ENCODE peak calls at places on chromosomes 11 and 22, in eight cellular contexts. One of them, this sample, is unnamed.

GRCh38 chr11:86115542-86116385 is 46.9 kb upstream of the PICALM start:
- DNase-seq in fibroblast of lung: no peak
- DNase-seq in CD8-positive, alpha-beta T cell: no peak
- DNase-seq in left ventricle myocardium inferior: no peak
- DNase-seq in lower leg skin: no peak
- DNase-seq in AG04450: no peak
- DNase-seq in heart right ventricle: no peak
- DNase-seq in sigmoid colon: no peak
- DNase-seq in this sample: peak

GRCh38 chr11:10758959-10759358 is 7.9 kb downstream of the CTR9 start:
- DNase-seq in sigmoid colon: no peak
- DNase-seq in AG04450: no peak
- DNase-seq in fibroblast of lung: no peak
- DNase-seq in left ventricle myocardium inferior: no peak
- DNase-seq in heart right ventricle: no peak
- DNase-seq in lower leg skin: no peak
- DNase-seq in CD8-positive, alpha-beta T cell: no peak
- DNase-seq in this sample: no peak

GRCh38 chr11:27672836-27673464 is 27.3 kb downstream of the BDNF start:
- DNase-seq in sigmoid colon: no peak
- DNase-seq in lower leg skin: no peak
- DNase-seq in fibroblast of lung: peak
- DNase-seq in AG04450: no peak
- DNase-seq in heart right ventricle: no peak
- DNase-seq in left ventricle myocardium inferior: no peak
- DNase-seq in CD8-positive, alpha-beta T cell: no peak
- DNase-seq in this sample: peak

GRCh38 chr11:114232400-114233070 is 63.7 kb upstream of the NNMT start:
- DNase-seq in fibroblast of lung: no peak
- DNase-seq in left ventricle myocardium inferior: peak
- DNase-seq in CD8-positive, alpha-beta T cell: no peak
- DNase-seq in lower leg skin: no peak
- DNase-seq in sigmoid colon: no peak
- DNase-seq in AG04450: no peak
- DNase-seq in heart right ventricle: no peak
- DNase-seq in this sample: no peak

GRCh38 chr11:5564259-5565019 is 16.1 kb upstream of the OR52H1 start:
- DNase-seq in left ventricle myocardium inferior: no peak
- DNase-seq in AG04450: no peak
- DNase-seq in CD8-positive, alpha-beta T cell: no peak
- DNase-seq in sigmoid colon: no peak
- DNase-seq in lower leg skin: no peak
- DNase-seq in heart right ventricle: no peak
- DNase-seq in fibroblast of lung: no peak
- DNase-seq in this sample: peak

GRCh38 chr11:102669664-102670063 is 35.9 kb downstream of the MMP27 start:
- DNase-seq in heart right ventricle: no peak
- DNase-seq in sigmoid colon: no peak
- DNase-seq in AG04450: no peak
- DNase-seq in lower leg skin: no peak
- DNase-seq in left ventricle myocardium inferior: no peak
- DNase-seq in fibroblast of lung: no peak
- DNase-seq in CD8-positive, alpha-beta T cell: no peak
- DNase-seq in this sample: no peak

GRCh38 chr11:77471520-77472234 is 2.2 kb downstream of the PAK1 start:
- DNase-seq in left ventricle myocardium inferior: no peak
- DNase-seq in fibroblast of lung: peak
- DNase-seq in lower leg skin: no peak
- DNase-seq in CD8-positive, alpha-beta T cell: no peak
- DNase-seq in AG04450: no peak
- DNase-seq in sigmoid colon: no peak
- DNase-seq in heart right ventricle: no peak
- DNase-seq in this sample: no peak

GRCh38 chr11:19049351-19049750 is 11.2 kb downstream of the MRGPRX2 start:
- DNase-seq in CD8-positive, alpha-beta T cell: no peak
- DNase-seq in left ventricle myocardium inferior: no peak
- DNase-seq in lower leg skin: no peak
- DNase-seq in AG04450: no peak
- DNase-seq in heart right ventricle: no peak
- DNase-seq in sigmoid colon: no peak
- DNase-seq in fibroblast of lung: no peak
- DNase-seq in this sample: no peak

GRCh38 chr22:27224485-27225364 is 567.3 kb downstream of the MIAT start:
- DNase-seq in sigmoid colon: no peak
- DNase-seq in lower leg skin: no peak
- DNase-seq in CD8-positive, alpha-beta T cell: no peak
- DNase-seq in heart right ventricle: no peak
- DNase-seq in AG04450: no peak
- DNase-seq in fibroblast of lung: no peak
- DNase-seq in left ventricle myocardium inferior: peak
- DNase-seq in this sample: no peak

DNA sequence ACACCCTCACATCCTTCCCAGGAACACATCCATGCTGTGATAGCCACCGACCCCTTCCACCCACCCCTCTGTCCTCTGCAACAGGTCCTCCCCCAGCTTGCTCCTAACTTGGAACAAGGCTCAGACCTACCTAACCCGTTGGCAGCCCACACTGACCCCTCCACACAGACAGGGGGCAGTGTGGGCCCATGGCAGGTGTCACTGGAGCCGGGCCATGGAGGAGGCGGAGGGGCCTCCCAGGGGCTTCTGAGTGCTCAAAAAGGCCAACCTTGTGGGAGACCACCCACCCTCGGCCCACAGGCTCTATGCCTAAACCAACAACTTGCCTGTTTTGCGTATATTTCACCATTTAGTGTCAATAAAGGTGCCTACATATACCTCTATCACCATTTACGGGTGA is 57.0 kb downstream of the CERK start:
- DNase-seq in heart right ventricle: no peak
- DNase-seq in lower leg skin: no peak
- DNase-seq in fibroblast of lung: no peak
- DNase-seq in left ventricle myocardium inferior: no peak
- DNase-seq in sigmoid colon: no peak
- DNase-seq in CD8-positive, alpha-beta T cell: no peak
- DNase-seq in AG04450: no peak
- DNase-seq in this sample: no peak
- TF ChIP-seq CTCF in heart right ventricle: peak
- TF ChIP-seq CTCF in lower leg skin: no peak
- TF ChIP-seq CTCF in fibroblast of lung: no peak
- TF ChIP-seq CTCF in left ventricle myocardium inferior: peak
- TF ChIP-seq CTCF in sigmoid colon: no peak
- TF ChIP-seq CTCF in CD8-positive, alpha-beta T cell: peak
- TF ChIP-seq CTCF in AG04450: peak
- TF ChIP-seq CTCF in this sample: peak

GRCh38 chr11:64268028-64268686 is 16.3 kb downstream of the BAD start:
- DNase-seq in CD8-positive, alpha-beta T cell: no peak
- DNase-seq in heart right ventricle: peak
- DNase-seq in fibroblast of lung: no peak
- DNase-seq in left ventricle myocardium inferior: no peak
- DNase-seq in lower leg skin: no peak
- DNase-seq in sigmoid colon: no peak
- DNase-seq in AG04450: no peak
- DNase-seq in this sample: no peak
- TF ChIP-seq CTCF in CD8-positive, alpha-beta T cell: no peak
- TF ChIP-seq CTCF in heart right ventricle: no peak
- TF ChIP-seq CTCF in fibroblast of lung: no peak
- TF ChIP-seq CTCF in left ventricle myocardium inferior: no peak
- TF ChIP-seq CTCF in lower leg skin: no peak
- TF ChIP-seq CTCF in sigmoid colon: no peak
- TF ChIP-seq CTCF in AG04450: no peak
- TF ChIP-seq CTCF in this sample: no peak

DNA sequence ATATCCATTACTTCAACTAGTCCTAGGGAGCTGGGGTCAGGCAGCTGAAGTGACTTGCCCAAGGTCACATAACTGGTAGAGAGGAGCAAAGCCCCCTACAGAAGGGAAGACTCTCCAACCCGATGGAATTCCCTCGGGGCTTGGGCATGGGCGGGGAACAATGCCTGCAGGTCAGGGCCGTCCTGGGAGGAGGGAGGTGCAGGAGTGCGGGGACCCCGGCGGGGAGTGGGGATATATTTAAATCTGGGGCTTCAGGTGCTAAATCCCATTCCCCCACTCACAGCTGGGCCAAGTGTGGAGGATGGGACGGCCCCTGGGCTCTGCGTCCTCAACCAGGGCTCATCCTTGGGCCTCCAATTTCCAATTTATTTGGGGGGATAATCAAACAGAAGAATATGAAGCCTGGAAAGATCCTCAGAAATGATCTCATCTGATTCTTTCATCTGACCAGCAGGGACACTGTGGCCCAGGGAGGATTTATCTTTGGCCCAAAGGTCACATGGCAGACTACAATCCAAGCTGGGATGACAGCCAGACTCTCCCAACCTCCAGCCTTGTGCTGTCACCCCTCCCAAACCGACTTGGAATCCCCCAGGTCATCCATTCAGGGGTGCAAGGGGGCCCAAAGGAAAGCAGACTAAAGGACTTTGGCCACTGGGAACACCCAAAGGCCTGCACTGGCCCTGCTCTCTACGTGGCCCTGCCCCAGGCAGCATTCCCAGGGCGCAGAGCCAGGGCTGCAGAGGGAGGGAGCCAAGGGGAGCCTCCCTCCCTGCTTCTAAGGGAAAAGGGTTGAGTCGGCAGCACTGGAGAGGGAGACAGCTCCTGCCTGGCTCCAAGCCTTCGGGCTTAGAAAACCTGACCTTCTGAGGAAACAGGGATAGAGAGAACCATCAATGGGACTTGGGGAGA is 8.7 kb upstream of the C1QTNF6 start:
- DNase-seq in left ventricle myocardium inferior: peak
- DNase-seq in heart right ventricle: peak
- DNase-seq in lower leg skin: peak
- DNase-seq in fibroblast of lung: peak
- DNase-seq in sigmoid colon: peak
- DNase-seq in CD8-positive, alpha-beta T cell: no peak
- DNase-seq in AG04450: peak
- DNase-seq in this sample: peak
- TF ChIP-seq CTCF in left ventricle myocardium inferior: peak
- TF ChIP-seq CTCF in heart right ventricle: peak
- TF ChIP-seq CTCF in lower leg skin: no peak
- TF ChIP-seq CTCF in fibroblast of lung: no peak
- TF ChIP-seq CTCF in sigmoid colon: no peak
- TF ChIP-seq CTCF in CD8-positive, alpha-beta T cell: no peak
- TF ChIP-seq CTCF in AG04450: peak
- TF ChIP-seq CTCF in this sample: peak

GRCh38 chr11:60344146-60344545 is 17.1 kb downstream of the MS4A6E start:
- DNase-seq in AG04450: no peak
- DNase-seq in sigmoid colon: no peak
- DNase-seq in left ventricle myocardium inferior: no peak
- DNase-seq in lower leg skin: no peak
- DNase-seq in heart right ventricle: no peak
- DNase-seq in fibroblast of lung: no peak
- DNase-seq in CD8-positive, alpha-beta T cell: no peak
- DNase-seq in this sample: no peak

GRCh38 chr11:60345489-60345888 is 18.4 kb downstream of the MS4A6E start:
- DNase-seq in sigmoid colon: no peak
- DNase-seq in left ventricle myocardium inferior: no peak
- DNase-seq in CD8-positive, alpha-beta T cell: no peak
- DNase-seq in fibroblast of lung: no peak
- DNase-seq in AG04450: no peak
- DNase-seq in lower leg skin: no peak
- DNase-seq in heart right ventricle: peak
- DNase-seq in this sample: no peak

GRCh38 chr11:60349990-60350389 is 22.9 kb downstream of the MS4A6E start:
- DNase-seq in lower leg skin: no peak
- DNase-seq in CD8-positive, alpha-beta T cell: no peak
- DNase-seq in heart right ventricle: no peak
- DNase-seq in fibroblast of lung: no peak
- DNase-seq in sigmoid colon: no peak
- DNase-seq in left ventricle myocardium inferior: no peak
- DNase-seq in AG04450: no peak
- DNase-seq in this sample: no peak

GRCh38 chr11:60347084-60347797 is 20.2 kb downstream of the MS4A6E start:
- DNase-seq in AG04450: no peak
- DNase-seq in sigmoid colon: no peak
- DNase-seq in left ventricle myocardium inferior: no peak
- DNase-seq in lower leg skin: no peak
- DNase-seq in CD8-positive, alpha-beta T cell: no peak
- DNase-seq in heart right ventricle: no peak
- DNase-seq in fibroblast of lung: no peak
- DNase-seq in this sample: no peak

GRCh38 chr11:60348116-60348515 is 21.1 kb downstream of the MS4A6E start:
- DNase-seq in lower leg skin: no peak
- DNase-seq in AG04450: no peak
- DNase-seq in CD8-positive, alpha-beta T cell: no peak
- DNase-seq in heart right ventricle: no peak
- DNase-seq in left ventricle myocardium inferior: no peak
- DNase-seq in sigmoid colon: no peak
- DNase-seq in fibroblast of lung: no peak
- DNase-seq in this sample: no peak
- TF ChIP-seq CTCF in lower leg skin: no peak
- TF ChIP-seq CTCF in AG04450: no peak
- TF ChIP-seq CTCF in CD8-positive, alpha-beta T cell: no peak
- TF ChIP-seq CTCF in heart right ventricle: no peak
- TF ChIP-seq CTCF in left ventricle myocardium inferior: no peak
- TF ChIP-seq CTCF in sigmoid colon: no peak
- TF ChIP-seq CTCF in fibroblast of lung: no peak
- TF ChIP-seq CTCF in this sample: no peak

GRCh38 chr11:117808768-117809167 is 11.8 kb upstream of the DSCAML1 start:
- DNase-seq in CD8-positive, alpha-beta T cell: no peak
- DNase-seq in heart right ventricle: peak
- DNase-seq in AG04450: no peak
- DNase-seq in fibroblast of lung: no peak
- DNase-seq in lower leg skin: no peak
- DNase-seq in sigmoid colon: no peak
- DNase-seq in left ventricle myocardium inferior: no peak
- DNase-seq in this sample: no peak

GRCh38 chr11:117807482-117808272 is 10.7 kb upstream of the DSCAML1 start:
- DNase-seq in fibroblast of lung: peak
- DNase-seq in left ventricle myocardium inferior: peak
- DNase-seq in sigmoid colon: peak
- DNase-seq in AG04450: peak
- DNase-seq in lower leg skin: peak
- DNase-seq in CD8-positive, alpha-beta T cell: peak
- DNase-seq in heart right ventricle: peak
- DNase-seq in this sample: peak

GRCh38 chr11:117806906-117807305 is 9.9 kb upstream of the DSCAML1 start:
- DNase-seq in AG04450: no peak
- DNase-seq in heart right ventricle: no peak
- DNase-seq in fibroblast of lung: no peak
- DNase-seq in CD8-positive, alpha-beta T cell: no peak
- DNase-seq in left ventricle myocardium inferior: no peak
- DNase-seq in lower leg skin: no peak
- DNase-seq in sigmoid colon: no peak
- DNase-seq in this sample: no peak

GRCh38 chr11:117805048-117805447 is 8.0 kb upstream of the DSCAML1 start:
- DNase-seq in CD8-positive, alpha-beta T cell: no peak
- DNase-seq in heart right ventricle: no peak
- DNase-seq in fibroblast of lung: no peak
- DNase-seq in left ventricle myocardium inferior: no peak
- DNase-seq in lower leg skin: no peak
- DNase-seq in AG04450: no peak
- DNase-seq in sigmoid colon: no peak
- DNase-seq in this sample: no peak

GRCh38 chr11:117809236-117810055 is 12.4 kb upstream of the DSCAML1 start:
- DNase-seq in left ventricle myocardium inferior: peak
- DNase-seq in sigmoid colon: peak
- DNase-seq in AG04450: no peak
- DNase-seq in heart right ventricle: peak
- DNase-seq in lower leg skin: no peak
- DNase-seq in CD8-positive, alpha-beta T cell: no peak
- DNase-seq in fibroblast of lung: no peak
- DNase-seq in this sample: peak
- TF ChIP-seq CTCF in left ventricle myocardium inferior: peak
- TF ChIP-seq CTCF in sigmoid colon: peak
- TF ChIP-seq CTCF in AG04450: peak
- TF ChIP-seq CTCF in heart right ventricle: peak
- TF ChIP-seq CTCF in lower leg skin: no peak
- TF ChIP-seq CTCF in CD8-positive, alpha-beta T cell: no peak
- TF ChIP-seq CTCF in fibroblast of lung: peak
- TF ChIP-seq CTCF in this sample: peak